ENCODE peak calls at places on chromosome 18, in five cellular contexts. One of them, this sample, is unnamed.

GRCh38 chr18:11149441-11150270 is at the start of gene PIEZO2:
- DNase-seq in cardiac muscle cell: peak
- DNase-seq in CD8-positive, alpha-beta T cell: no peak
- DNase-seq in astrocyte of the spinal cord: peak
- DNase-seq in thoracic aorta: no peak
- DNase-seq in this sample: no peak

GRCh38 chr18:28204154-28204553 is 27.2 kb upstream of the CDH2 start:
- DNase-seq in cardiac muscle cell: peak
- DNase-seq in CD8-positive, alpha-beta T cell: no peak
- DNase-seq in astrocyte of the spinal cord: peak
- DNase-seq in thoracic aorta: no peak
- DNase-seq in this sample: no peak

GRCh38 chr18:55116855-55117254 is 157.6 kb upstream of the CCDC68 start:
- DNase-seq in cardiac muscle cell: no peak
- DNase-seq in CD8-positive, alpha-beta T cell: no peak
- DNase-seq in astrocyte of the spinal cord: no peak
- DNase-seq in thoracic aorta: no peak
- DNase-seq in this sample: no peak

GRCh38 chr18:44170208-44170880 is 510.3 kb upstream of the SETBP1 start:
- DNase-seq in cardiac muscle cell: no peak
- DNase-seq in CD8-positive, alpha-beta T cell: no peak
- DNase-seq in astrocyte of the spinal cord: peak
- DNase-seq in thoracic aorta: no peak
- DNase-seq in this sample: no peak

GRCh38 chr18:40259073-40259472 is 1696.0 kb upstream of the PIK3C3 start:
- DNase-seq in cardiac muscle cell: no peak
- DNase-seq in CD8-positive, alpha-beta T cell: no peak
- DNase-seq in astrocyte of the spinal cord: no peak
- DNase-seq in thoracic aorta: no peak
- DNase-seq in this sample: no peak

GRCh38 chr18:39675358-39675757 is 2109.8 kb upstream of the CELF4 start:
- DNase-seq in cardiac muscle cell: peak
- DNase-seq in CD8-positive, alpha-beta T cell: no peak
- DNase-seq in astrocyte of the spinal cord: peak
- DNase-seq in thoracic aorta: no peak
- DNase-seq in this sample: no peak

GRCh38 chr18:35050638-35051287 is 9.6 kb downstream of the MAPRE2 start:
- DNase-seq in cardiac muscle cell: peak
- DNase-seq in CD8-positive, alpha-beta T cell: no peak
- DNase-seq in astrocyte of the spinal cord: no peak
- DNase-seq in thoracic aorta: no peak
- DNase-seq in this sample: no peak

GRCh38 chr18:2846241-2846637 is 567 bp upstream of the EMILIN2 start:
- DNase-seq in cardiac muscle cell: peak
- DNase-seq in CD8-positive, alpha-beta T cell: no peak
- DNase-seq in astrocyte of the spinal cord: peak
- DNase-seq in thoracic aorta: no peak
- DNase-seq in this sample: no peak

GRCh38 chr18:73992242-73993022 is 155.2 kb downstream of the FBXO15 start:
- DNase-seq in cardiac muscle cell: no peak
- DNase-seq in CD8-positive, alpha-beta T cell: no peak
- DNase-seq in astrocyte of the spinal cord: peak
- DNase-seq in thoracic aorta: no peak
- DNase-seq in this sample: no peak

GRCh38 chr18:48091869-48092497 is 161.5 kb upstream of the SMAD2 start:
- DNase-seq in cardiac muscle cell: no peak
- DNase-seq in CD8-positive, alpha-beta T cell: no peak
- DNase-seq in astrocyte of the spinal cord: no peak
- DNase-seq in thoracic aorta: no peak
- DNase-seq in this sample: no peak

GRCh38 chr18:79245517-79246001 is 150.2 kb upstream of the NFATC1 start:
- DNase-seq in cardiac muscle cell: no peak
- DNase-seq in CD8-positive, alpha-beta T cell: no peak
- DNase-seq in astrocyte of the spinal cord: no peak
- DNase-seq in thoracic aorta: no peak
- DNase-seq in this sample: no peak

GRCh38 chr18:35406666-35407065 is 29.5 kb upstream of the ZNF396 start:
- DNase-seq in cardiac muscle cell: peak
- DNase-seq in CD8-positive, alpha-beta T cell: no peak
- DNase-seq in astrocyte of the spinal cord: no peak
- DNase-seq in thoracic aorta: no peak
- DNase-seq in this sample: no peak

GRCh38 chr18:29651121-29651675 is 1391.3 kb downstream of the DSC3 start:
- DNase-seq in cardiac muscle cell: peak
- DNase-seq in CD8-positive, alpha-beta T cell: no peak
- DNase-seq in astrocyte of the spinal cord: peak
- DNase-seq in thoracic aorta: no peak
- DNase-seq in this sample: no peak

GRCh38 chr18:36756262-36756661 is 72.5 kb downstream of the TPGS2 start:
- DNase-seq in cardiac muscle cell: peak
- DNase-seq in CD8-positive, alpha-beta T cell: no peak
- DNase-seq in astrocyte of the spinal cord: no peak
- DNase-seq in thoracic aorta: no peak
- DNase-seq in this sample: no peak

GRCh38 chr18:6118080-6118479 is 222.8 kb upstream of the TMEM200C start:
- DNase-seq in cardiac muscle cell: no peak
- DNase-seq in CD8-positive, alpha-beta T cell: no peak
- DNase-seq in astrocyte of the spinal cord: no peak
- DNase-seq in thoracic aorta: no peak
- DNase-seq in this sample: no peak

GRCh38 chr18:8952174-8952573 is 150.3 kb upstream of the NDUFV2 start:
- DNase-seq in cardiac muscle cell: no peak
- DNase-seq in CD8-positive, alpha-beta T cell: no peak
- DNase-seq in astrocyte of the spinal cord: no peak
- DNase-seq in thoracic aorta: no peak
- DNase-seq in this sample: no peak

GRCh38 chr18:8951491-8951890 is 151.0 kb upstream of the NDUFV2 start:
- DNase-seq in cardiac muscle cell: no peak
- DNase-seq in CD8-positive, alpha-beta T cell: no peak
- DNase-seq in astrocyte of the spinal cord: no peak
- DNase-seq in thoracic aorta: no peak
- DNase-seq in this sample: no peak

GRCh38 chr18:8949206-8949605 is 153.3 kb upstream of the NDUFV2 start:
- DNase-seq in cardiac muscle cell: no peak
- DNase-seq in CD8-positive, alpha-beta T cell: no peak
- DNase-seq in astrocyte of the spinal cord: no peak
- DNase-seq in thoracic aorta: no peak
- DNase-seq in this sample: no peak

GRCh38 chr18:8948471-8949149 is 153.9 kb upstream of the NDUFV2 start:
- DNase-seq in cardiac muscle cell: peak
- DNase-seq in CD8-positive, alpha-beta T cell: no peak
- DNase-seq in astrocyte of the spinal cord: peak
- DNase-seq in thoracic aorta: no peak
- DNase-seq in this sample: no peak

DNA sequence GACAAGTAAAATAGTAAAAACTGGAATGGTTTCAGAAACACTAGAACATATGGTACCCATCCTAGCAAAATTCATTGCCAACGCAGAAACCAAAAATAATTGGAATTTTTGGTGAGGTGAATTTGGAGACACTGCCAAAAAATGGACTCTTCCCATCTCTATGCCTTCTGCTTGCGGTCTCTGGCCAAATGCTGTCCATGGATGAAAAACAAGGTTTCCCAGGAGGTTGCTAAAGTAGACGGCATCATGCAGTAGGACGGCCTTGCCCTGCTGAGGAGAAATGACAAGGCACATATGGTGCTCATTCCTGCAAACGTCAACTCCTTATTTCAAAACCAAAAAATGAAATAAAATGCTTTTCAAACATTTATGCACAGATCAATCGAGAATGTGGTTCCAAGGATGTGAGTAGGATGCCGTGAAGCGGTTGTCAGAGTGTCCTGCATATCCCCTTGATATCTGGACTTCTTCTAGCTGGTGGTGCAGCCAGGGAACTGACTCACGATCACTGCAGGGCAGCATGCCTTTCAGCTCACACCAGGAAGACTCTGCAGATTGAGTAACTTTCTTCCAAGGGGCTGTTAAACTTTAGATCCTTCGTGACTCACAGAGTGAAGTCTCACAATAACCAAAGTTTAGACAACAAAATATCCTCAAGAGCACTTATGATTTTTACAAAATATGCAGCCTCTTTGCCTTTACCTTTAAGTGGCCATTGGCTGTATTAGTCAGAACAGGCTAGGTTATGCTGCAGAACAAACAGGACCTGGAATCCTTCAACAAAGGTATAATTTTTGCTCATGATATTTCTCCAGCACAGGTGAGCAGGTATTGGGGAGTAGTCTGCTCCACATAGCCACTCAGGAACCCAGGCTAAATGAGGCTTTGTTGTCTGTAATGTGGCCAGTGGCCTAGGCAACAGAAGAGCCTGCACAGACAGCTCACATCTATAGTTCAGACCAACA is 149.4 kb upstream of the NDUFV2 start:
- DNase-seq in cardiac muscle cell: peak
- DNase-seq in CD8-positive, alpha-beta T cell: no peak
- DNase-seq in astrocyte of the spinal cord: peak
- DNase-seq in thoracic aorta: no peak
- DNase-seq in this sample: no peak
- TF ChIP-seq CTCF in cardiac muscle cell: no peak
- TF ChIP-seq CTCF in CD8-positive, alpha-beta T cell: no peak
- TF ChIP-seq CTCF in astrocyte of the spinal cord: no peak
- TF ChIP-seq CTCF in thoracic aorta: no peak
- TF ChIP-seq CTCF in this sample: no peak

GRCh38 chr18:22253676-22254075 is 84.3 kb downstream of the GATA6 start:
- DNase-seq in cardiac muscle cell: peak
- DNase-seq in CD8-positive, alpha-beta T cell: no peak
- DNase-seq in astrocyte of the spinal cord: no peak
- DNase-seq in thoracic aorta: no peak
- DNase-seq in this sample: no peak

GRCh38 chr18:22254088-22254487 is 84.7 kb downstream of the GATA6 start:
- DNase-seq in cardiac muscle cell: no peak
- DNase-seq in CD8-positive, alpha-beta T cell: no peak
- DNase-seq in astrocyte of the spinal cord: no peak
- DNase-seq in thoracic aorta: no peak
- DNase-seq in this sample: no peak

GRCh38 chr18:22250026-22250425 is 80.6 kb downstream of the GATA6 start:
- DNase-seq in cardiac muscle cell: no peak
- DNase-seq in CD8-positive, alpha-beta T cell: no peak
- DNase-seq in astrocyte of the spinal cord: no peak
- DNase-seq in thoracic aorta: no peak
- DNase-seq in this sample: no peak

GRCh38 chr18:22253156-22253555 is 83.8 kb downstream of the GATA6 start:
- DNase-seq in cardiac muscle cell: peak
- DNase-seq in CD8-positive, alpha-beta T cell: no peak
- DNase-seq in astrocyte of the spinal cord: no peak
- DNase-seq in thoracic aorta: no peak
- DNase-seq in this sample: no peak

GRCh38 chr18:22250591-22250996 is 81.2 kb downstream of the GATA6 start:
- DNase-seq in cardiac muscle cell: peak
- DNase-seq in CD8-positive, alpha-beta T cell: no peak
- DNase-seq in astrocyte of the spinal cord: peak
- DNase-seq in thoracic aorta: no peak
- DNase-seq in this sample: no peak
- TF ChIP-seq CTCF in cardiac muscle cell: no peak
- TF ChIP-seq CTCF in CD8-positive, alpha-beta T cell: no peak
- TF ChIP-seq CTCF in astrocyte of the spinal cord: no peak
- TF ChIP-seq CTCF in thoracic aorta: no peak
- TF ChIP-seq CTCF in this sample: no peak

GRCh38 chr18:58336605-58337004 is 292.3 kb downstream of the ALPK2 start:
- DNase-seq in cardiac muscle cell: no peak
- DNase-seq in CD8-positive, alpha-beta T cell: no peak
- DNase-seq in astrocyte of the spinal cord: peak
- DNase-seq in thoracic aorta: no peak
- DNase-seq in this sample: no peak

GRCh38 chr18:58337285-58337684 is 291.6 kb downstream of the ALPK2 start:
- DNase-seq in cardiac muscle cell: no peak
- DNase-seq in CD8-positive, alpha-beta T cell: no peak
- DNase-seq in astrocyte of the spinal cord: no peak
- DNase-seq in thoracic aorta: no peak
- DNase-seq in this sample: no peak

GRCh38 chr18:58338961-58339722 is 289.7 kb downstream of the ALPK2 start:
- DNase-seq in cardiac muscle cell: peak
- DNase-seq in CD8-positive, alpha-beta T cell: no peak
- DNase-seq in astrocyte of the spinal cord: peak
- DNase-seq in thoracic aorta: no peak
- DNase-seq in this sample: no peak

GRCh38 chr18:58337688-58338087 is 291.2 kb downstream of the ALPK2 start:
- DNase-seq in cardiac muscle cell: peak
- DNase-seq in CD8-positive, alpha-beta T cell: no peak
- DNase-seq in astrocyte of the spinal cord: peak
- DNase-seq in thoracic aorta: no peak
- DNase-seq in this sample: no peak

GRCh38 chr18:58338141-58338540 is 290.8 kb downstream of the ALPK2 start:
- DNase-seq in cardiac muscle cell: no peak
- DNase-seq in CD8-positive, alpha-beta T cell: no peak
- DNase-seq in astrocyte of the spinal cord: no peak
- DNase-seq in thoracic aorta: no peak
- DNase-seq in this sample: no peak
- TF ChIP-seq CTCF in cardiac muscle cell: no peak
- TF ChIP-seq CTCF in CD8-positive, alpha-beta T cell: no peak
- TF ChIP-seq CTCF in astrocyte of the spinal cord: no peak
- TF ChIP-seq CTCF in thoracic aorta: no peak
- TF ChIP-seq CTCF in this sample: no peak

GRCh38 chr18:7566587-7567486 is at the start of gene PTPRM:
- DNase-seq in cardiac muscle cell: peak
- DNase-seq in CD8-positive, alpha-beta T cell: no peak
- DNase-seq in astrocyte of the spinal cord: peak
- DNase-seq in thoracic aorta: peak
- DNase-seq in this sample: peak
- TF ChIP-seq CTCF in cardiac muscle cell: peak
- TF ChIP-seq CTCF in CD8-positive, alpha-beta T cell: no peak
- TF ChIP-seq CTCF in astrocyte of the spinal cord: peak
- TF ChIP-seq CTCF in thoracic aorta: peak
- TF ChIP-seq CTCF in this sample: no peak

GRCh38 chr18:64019922-64020756 is 50.3 kb downstream of the SERPINB8 start:
- DNase-seq in cardiac muscle cell: no peak
- DNase-seq in CD8-positive, alpha-beta T cell: no peak
- DNase-seq in astrocyte of the spinal cord: peak
- DNase-seq in thoracic aorta: no peak
- DNase-seq in this sample: no peak

DNA sequence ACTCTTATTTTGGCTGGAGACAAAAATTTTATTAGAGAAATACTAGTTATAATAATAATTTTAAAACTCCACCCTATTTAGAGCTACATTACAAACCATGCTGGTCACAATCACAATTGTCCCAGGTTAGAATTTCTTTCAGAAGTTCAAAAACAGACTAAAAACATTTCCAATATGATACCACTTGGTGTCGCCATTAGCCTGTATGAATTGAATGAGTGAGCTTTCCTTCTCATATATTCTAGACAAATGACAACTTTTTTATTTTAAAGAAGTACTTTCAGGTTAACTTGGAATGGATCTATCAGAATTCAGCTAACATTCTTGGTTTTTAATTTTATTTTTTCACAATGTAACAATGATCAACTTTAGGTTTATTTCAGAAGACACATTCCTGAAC is 48.0 kb downstream of the SERPINB8 start:
- DNase-seq in cardiac muscle cell: peak
- DNase-seq in CD8-positive, alpha-beta T cell: no peak
- DNase-seq in astrocyte of the spinal cord: peak
- DNase-seq in thoracic aorta: no peak
- DNase-seq in this sample: no peak
- TF ChIP-seq CTCF in cardiac muscle cell: peak
- TF ChIP-seq CTCF in CD8-positive, alpha-beta T cell: no peak
- TF ChIP-seq CTCF in astrocyte of the spinal cord: peak
- TF ChIP-seq CTCF in thoracic aorta: no peak
- TF ChIP-seq CTCF in this sample: no peak

GRCh38 chr18:50569930-50570329 is 10.0 kb downstream of the MAPK4 start:
- DNase-seq in cardiac muscle cell: no peak
- DNase-seq in CD8-positive, alpha-beta T cell: no peak
- DNase-seq in astrocyte of the spinal cord: no peak
- DNase-seq in thoracic aorta: no peak
- DNase-seq in this sample: no peak
- TF ChIP-seq CTCF in cardiac muscle cell: no peak
- TF ChIP-seq CTCF in CD8-positive, alpha-beta T cell: no peak
- TF ChIP-seq CTCF in astrocyte of the spinal cord: no peak
- TF ChIP-seq CTCF in thoracic aorta: no peak
- TF ChIP-seq CTCF in this sample: no peak

This sample was measured in omental fat pad.